ENCODE peak calls at places on chromosomes 4 and X, in nine cellular contexts. Z, H, B, E, T, F, N, C and I are unnamed samples.

GRCh38 chr4:86442881-86443280 is 83.0 kb upstream of the MAPK10 start:
- DNase-seq in Z (no peak), H (no peak), B (no peak), E (no peak), T (no peak), F (no peak), N (no peak), C (no peak), I (no peak)

GRCh38 chr4:7571001-7571400 is 136.3 kb upstream of the PSAPL1 start:
- DNase-seq in Z (no peak), H (no peak), B (no peak), E (no peak), T (no peak), F (no peak), N (no peak), C (no peak), I (no peak)

GRCh38 chr4:169263791-169264392 is 6.9 kb downstream of the SH3RF1 start:
- DNase-seq in Z (no peak), H (no peak), B (peak), E (peak), T (peak), F (no peak), N (no peak), C (no peak), I (no peak)

GRCh38 chr4:144788469-144788868 is 142.5 kb downstream of the HHIP start:
- DNase-seq in Z (no peak), H (no peak), B (no peak), E (no peak), T (no peak), F (no peak), N (no peak), C (no peak), I (no peak)

GRCh38 chrX:154775611-154776349 is 13.1 kb downstream of the DKC1 start:
- DNase-seq in Z (no peak), H (no peak), B (peak), E (peak), T (peak), F (no peak), N (no peak), C (no peak), I (no peak)

GRCh38 chr4:184007891-184008290 is 102.8 kb downstream of the STOX2 start:
- DNase-seq in Z (no peak), H (no peak), B (no peak), E (no peak), T (no peak), F (no peak), N (peak), C (no peak), I (no peak)

GRCh38 chrX:118552501-118552900 is 56.9 kb downstream of the DOCK11 start:
- DNase-seq in Z (peak), H (peak), B (no peak), E (no peak), T (peak), F (no peak), N (peak), C (no peak), I (no peak)

GRCh38 chrX:135639066-135639815 is 74.2 kb upstream of the CT45A1 start:
- DNase-seq in Z (no peak), H (no peak), B (no peak), E (no peak), T (no peak), F (no peak), N (no peak), C (no peak), I (no peak)

GRCh38 chr4:177728361-177729152 is 286.3 kb upstream of the AGA start:
- DNase-seq in Z (no peak), H (no peak), B (no peak), E (no peak), T (no peak), F (no peak), N (no peak), C (no peak), I (no peak)

GRCh38 chrX:10039821-10040793 is 72.9 kb downstream of the CLDN34 start:
- DNase-seq in Z (no peak), H (no peak), B (no peak), E (no peak), T (no peak), F (no peak), N (no peak), C (no peak), I (no peak)

GRCh38 chr4:8362483-8362882 is 78.0 kb downstream of the ACOX3 start:
- DNase-seq in Z (peak), H (no peak), B (no peak), E (no peak), T (no peak), F (no peak), N (no peak), C (no peak), I (no peak)

GRCh38 chr4:178296669-178297068 is 854.4 kb upstream of the AGA start:
- DNase-seq in Z (no peak), H (no peak), B (no peak), E (no peak), T (no peak), F (no peak), N (no peak), C (no peak), I (no peak)

GRCh38 chr4:122663814-122664610 is 43.1 kb upstream of the IL21 start:
- DNase-seq in Z (no peak), H (no peak), B (no peak), E (no peak), T (no peak), F (no peak), N (no peak), C (no peak), I (no peak)

GRCh38 chr4:147678121-147678520 is 5.8 kb downstream of the PRMT9 start:
- DNase-seq in Z (no peak), H (no peak), B (no peak), E (no peak), T (no peak), F (no peak), N (no peak), C (no peak), I (no peak)

GRCh38 chr4:5638976-5639375 is 69.4 kb downstream of the EVC2 start:
- DNase-seq in Z (no peak), H (peak), B (no peak), E (no peak), T (no peak), F (no peak), N (peak), C (no peak), I (peak)

GRCh38 chr4:33062155-33062554 is 2342.0 kb downstream of the PCDH7 start:
- DNase-seq in Z (no peak), H (no peak), B (no peak), E (no peak), T (no peak), F (no peak), N (no peak), C (no peak), I (no peak)

GRCh38 chrX:37926700-37927099 is 79.3 kb upstream of the DYNLT3 start:
- DNase-seq in Z (peak), H (no peak), B (no peak), E (no peak), T (no peak), F (no peak), N (peak), C (no peak), I (peak)

GRCh38 chrX:107146670-107147069 is 28.0 kb upstream of the RBM41 start:
- DNase-seq in Z (no peak), H (peak), B (no peak), E (no peak), T (no peak), F (no peak), N (no peak), C (no peak), I (peak)

GRCh38 chr4:4857001-4857808 is 2.3 kb upstream of the MSX1 start:
- DNase-seq in Z (no peak), H (no peak), B (no peak), E (no peak), T (no peak), F (no peak), N (peak), C (peak), I (no peak)

GRCh38 chrX:1074755-1075154 is 137.7 kb downstream of the CRLF2 start:
- DNase-seq in Z (no peak), H (no peak), B (no peak), E (no peak), T (no peak), F (no peak), N (no peak), C (peak), I (no peak)

GRCh38 chr4:113540859-113541258 is 220.7 kb downstream of the CAMK2D start:
- DNase-seq in Z (no peak), H (no peak), B (no peak), E (peak), T (peak), F (no peak), N (peak), C (no peak), I (no peak)

GRCh38 chr4:60847614-60848013 is 352.5 kb upstream of the ADGRL3 start:
- DNase-seq in Z (no peak), H (no peak), B (no peak), E (no peak), T (no peak), F (no peak), N (no peak), C (no peak), I (no peak)

GRCh38 chr4:188783160-188783559 is 643.9 kb downstream of the TRIML1 start:
- DNase-seq in Z (no peak), H (no peak), B (no peak), E (peak), T (no peak), F (no peak), N (no peak), C (no peak), I (no peak)

DNA sequence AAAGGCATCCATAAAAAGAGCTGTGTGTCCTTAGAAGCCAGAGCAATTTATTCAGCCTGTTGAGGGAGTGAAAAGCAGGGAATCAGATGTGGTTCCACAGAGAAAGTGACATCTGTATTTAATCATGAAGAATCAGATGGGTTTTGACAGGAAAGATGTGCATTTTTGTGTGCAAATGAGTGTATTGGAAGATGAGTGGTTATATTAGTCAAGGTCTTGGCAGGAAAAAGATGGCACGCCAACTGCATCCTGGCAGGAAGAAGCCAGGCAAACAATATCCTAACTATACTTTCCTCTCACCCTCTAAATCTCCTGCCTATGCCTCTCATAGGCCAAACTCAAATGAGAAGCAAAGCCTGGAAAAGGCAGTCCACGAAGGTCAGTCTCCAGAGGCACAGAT is 59.1 kb downstream of the SCFD2 start:
- DNase-seq in Z (peak), H (no peak), B (no peak), E (no peak), T (no peak), F (no peak), N (no peak), C (no peak), I (peak)
- H3K4me3 ChIP-seq in Z (no peak), H (no peak), B (no peak), E (no peak), T (no peak), F (no peak), N (no peak), C (no peak), I (no peak)

GRCh38 chr4:165154482-165154881 is 41.8 kb upstream of the TMEM192 start:
- DNase-seq in Z (no peak), H (no peak), B (no peak), E (no peak), T (no peak), F (no peak), N (no peak), C (no peak), I (no peak)
- H3K4me3 ChIP-seq in Z (no peak), H (no peak), B (no peak), E (no peak), T (no peak), F (no peak), N (no peak), C (no peak), I (no peak)

GRCh38 chr4:140497428-140497775 is 691 bp downstream of the MGAT4D start:
- DNase-seq in Z (no peak), H (no peak), B (no peak), E (no peak), T (no peak), F (no peak), N (no peak), C (no peak), I (no peak)
- H3K4me3 ChIP-seq in Z (no peak), H (peak), B (peak), E (peak), T (peak), F (no peak), N (no peak), C (no peak), I (peak)

GRCh38 chrX:115560211-115560977 is 580 bp upstream of the PLS3 start:
- DNase-seq in Z (no peak), H (peak), B (no peak), E (no peak), T (no peak), F (no peak), N (no peak), C (no peak), I (no peak)
- H3K4me3 ChIP-seq in Z (peak), H (peak), B (peak), E (peak), T (peak), F (no peak), N (peak), C (peak), I (peak)

GRCh38 chrX:66016905-66017658 is 22.8 kb downstream of the VSIG4 start:
- DNase-seq in Z (no peak), H (no peak), B (no peak), E (no peak), T (no peak), F (no peak), N (no peak), C (no peak), I (no peak)

GRCh38 chrX:66014084-66014483 is 25.8 kb downstream of the VSIG4 start:
- DNase-seq in Z (no peak), H (no peak), B (no peak), E (no peak), T (no peak), F (no peak), N (no peak), C (no peak), I (no peak)

GRCh38 chrX:66015906-66016689 is 23.8 kb downstream of the VSIG4 start:
- DNase-seq in Z (no peak), H (no peak), B (no peak), E (no peak), T (no peak), F (no peak), N (no peak), C (no peak), I (no peak)

GRCh38 chrX:66014560-66014959 is 25.3 kb downstream of the VSIG4 start:
- DNase-seq in Z (no peak), H (no peak), B (no peak), E (no peak), T (no peak), F (no peak), N (no peak), C (no peak), I (no peak)

GRCh38 chrX:66015152-66015827 is 24.6 kb downstream of the VSIG4 start:
- DNase-seq in Z (no peak), H (no peak), B (peak), E (peak), T (peak), F (no peak), N (no peak), C (no peak), I (no peak)
- H3K4me3 ChIP-seq in Z (no peak), H (no peak), B (peak), E (no peak), T (no peak), F (peak), N (no peak), C (peak), I (no peak)

GRCh38 chr4:3074078-3074845 is at the start of the genes HTT and HTT-AS:
- DNase-seq in Z (peak), H (peak), B (peak), E (peak), T (peak), F (peak), N (peak), C (peak), I (peak)
- H3K4me3 ChIP-seq in Z (peak), H (peak), B (peak), E (peak), T (peak), F (peak), N (peak), C (peak), I (peak)

GRCh38 chr4:76209876-76210275 is 3.7 kb downstream of the SCARB2 start:
- DNase-seq in Z (no peak), H (no peak), B (no peak), E (no peak), T (no peak), F (no peak), N (no peak), C (no peak), I (no peak)
- H3K4me3 ChIP-seq in Z (no peak), H (no peak), B (peak), E (no peak), T (no peak), F (no peak), N (no peak), C (peak), I (no peak)